ENCODE peak calls at places on chromosomes 5 and 9, in six cellular contexts. One of them, this sample, is unnamed.

GRCh38 chr5:139863855-139864558 is 68.4 kb downstream of the PSD2 start:
- DNase-seq in cardiac fibroblast: peak; percentile 67
- DNase-seq in OCI-LY7: peak; percentile 59
- DNase-seq in GM12864: no peak
- DNase-seq in aorta: peak; percentile 69
- DNase-seq in fibroblast of lung: peak; percentile 59
- DNase-seq in this sample: no peak

GRCh38 chr5:72811849-72812248 is 4.6 kb upstream of the TNPO1 start:
- DNase-seq in aorta: no peak
- DNase-seq in fibroblast of lung: no peak
- DNase-seq in OCI-LY7: no peak
- DNase-seq in cardiac fibroblast: no peak
- DNase-seq in GM12864: no peak
- DNase-seq in this sample: no peak

GRCh38 chr5:24364711-24365110 is 280.1 kb downstream of the CDH10 start:
- DNase-seq in cardiac fibroblast: no peak
- DNase-seq in OCI-LY7: no peak
- DNase-seq in GM12864: no peak
- DNase-seq in aorta: no peak
- DNase-seq in fibroblast of lung: no peak
- DNase-seq in this sample: no peak

GRCh38 chr9:126162611-126163381 is 163.8 kb upstream of the MVB12B start:
- DNase-seq in GM12864: no peak
- DNase-seq in aorta: no peak
- DNase-seq in cardiac fibroblast: no peak
- DNase-seq in fibroblast of lung: no peak
- DNase-seq in OCI-LY7: no peak
- DNase-seq in this sample: no peak

GRCh38 chr5:68562308-68562707 is 346.8 kb downstream of the PIK3R1 start:
- DNase-seq in GM12864: no peak
- DNase-seq in fibroblast of lung: peak; percentile 81
- DNase-seq in cardiac fibroblast: peak; percentile 98
- DNase-seq in aorta: no peak
- DNase-seq in OCI-LY7: no peak
- DNase-seq in this sample: no peak

GRCh38 chr5:150296496-150296895 is 6.2 kb downstream of the ARSI start:
- DNase-seq in aorta: no peak
- DNase-seq in GM12864: no peak
- DNase-seq in fibroblast of lung: no peak
- DNase-seq in OCI-LY7: no peak
- DNase-seq in cardiac fibroblast: no peak
- DNase-seq in this sample: no peak

GRCh38 chr5:54538156-54538555 is 20.6 kb downstream of the SNX18 start:
- DNase-seq in cardiac fibroblast: no peak
- DNase-seq in OCI-LY7: no peak
- DNase-seq in GM12864: no peak
- DNase-seq in aorta: no peak
- DNase-seq in fibroblast of lung: no peak
- DNase-seq in this sample: no peak

GRCh38 chr5:156594406-156594805 is 255.7 kb upstream of the PPP1R2B start:
- DNase-seq in GM12864: no peak
- DNase-seq in fibroblast of lung: no peak
- DNase-seq in cardiac fibroblast: no peak
- DNase-seq in aorta: no peak
- DNase-seq in OCI-LY7: no peak
- DNase-seq in this sample: no peak

GRCh38 chr5:16957305-16958165 is 21.4 kb upstream of the MYO10 start:
- DNase-seq in aorta: no peak
- DNase-seq in OCI-LY7: no peak
- DNase-seq in cardiac fibroblast: peak; percentile 89
- DNase-seq in fibroblast of lung: peak; percentile 79
- DNase-seq in GM12864: no peak
- DNase-seq in this sample: peak; percentile 45

GRCh38 chr5:131635755-131636479 is 888 bp upstream of the RAPGEF6 start:
- DNase-seq in OCI-LY7: peak; percentile 27
- DNase-seq in aorta: no peak
- DNase-seq in GM12864: no peak
- DNase-seq in cardiac fibroblast: peak; percentile 36
- DNase-seq in fibroblast of lung: no peak
- DNase-seq in this sample: no peak

GRCh38 chr5:76460104-76460503 is 57.0 kb downstream of the IQGAP2 start:
- DNase-seq in cardiac fibroblast: no peak
- DNase-seq in aorta: no peak
- DNase-seq in OCI-LY7: no peak
- DNase-seq in fibroblast of lung: no peak
- DNase-seq in GM12864: no peak
- DNase-seq in this sample: no peak

GRCh38 chr9:91949293-91949945 is 609 bp downstream of the ROR2 start:
- DNase-seq in GM12864: no peak
- DNase-seq in fibroblast of lung: no peak
- DNase-seq in OCI-LY7: no peak
- DNase-seq in aorta: no peak
- DNase-seq in cardiac fibroblast: peak; percentile 29
- DNase-seq in this sample: no peak

GRCh38 chr9:91946825-91947224 is 3.2 kb downstream of the ROR2 start:
- DNase-seq in aorta: no peak
- DNase-seq in fibroblast of lung: peak; percentile 47
- DNase-seq in OCI-LY7: no peak
- DNase-seq in cardiac fibroblast: no peak
- DNase-seq in GM12864: no peak
- DNase-seq in this sample: no peak

GRCh38 chr9:91948423-91949292 is 1.4 kb downstream of the ROR2 start:
- DNase-seq in aorta: peak; percentile 61
- DNase-seq in OCI-LY7: no peak
- DNase-seq in fibroblast of lung: peak; percentile 50
- DNase-seq in cardiac fibroblast: peak; percentile 72
- DNase-seq in GM12864: no peak
- DNase-seq in this sample: peak; percentile 87

GRCh38 chr9:91946196-91946595 is 3.8 kb downstream of the ROR2 start:
- DNase-seq in OCI-LY7: no peak
- DNase-seq in aorta: no peak
- DNase-seq in cardiac fibroblast: no peak
- DNase-seq in GM12864: no peak
- DNase-seq in fibroblast of lung: no peak
- DNase-seq in this sample: no peak

DNA sequence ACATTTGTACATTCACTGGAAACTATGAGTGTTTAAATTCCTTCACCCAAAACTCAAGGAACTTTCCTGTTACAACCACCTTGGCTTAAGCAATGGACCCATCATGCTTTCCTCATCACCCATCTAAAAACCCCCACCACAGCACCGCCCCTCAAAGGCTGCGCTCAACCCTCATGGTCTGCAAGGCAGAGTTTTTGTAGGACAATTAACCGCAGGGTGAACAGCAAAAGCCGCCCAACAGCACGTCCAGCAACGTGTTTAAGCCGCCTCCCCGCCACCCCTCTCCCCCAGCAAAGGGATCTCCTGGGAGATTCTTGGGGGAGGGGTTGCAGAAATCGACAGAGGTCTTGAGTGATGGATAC is 2.0 kb downstream of the ROR2 start:
- DNase-seq in fibroblast of lung: peak; percentile 70
- DNase-seq in GM12864: no peak
- DNase-seq in cardiac fibroblast: peak; percentile 70
- DNase-seq in aorta: no peak
- DNase-seq in OCI-LY7: no peak
- DNase-seq in this sample: no peak
- H3K4me3 ChIP-seq in fibroblast of lung: peak overlapping the region; percentile 74
- H3K4me3 ChIP-seq in GM12864: no peak overlapping the region
- H3K4me3 ChIP-seq in cardiac fibroblast: no peak overlapping the region
- H3K4me3 ChIP-seq in aorta: no peak overlapping the region
- H3K4me3 ChIP-seq in OCI-LY7: no peak overlapping the region
- H3K4me3 ChIP-seq in this sample: peak overlapping the region; percentile 65

GRCh38 chr5:81488862-81489261 is 94.9 kb upstream of the ACOT12 start:
- DNase-seq in OCI-LY7: no peak
- DNase-seq in cardiac fibroblast: no peak
- DNase-seq in fibroblast of lung: no peak
- DNase-seq in aorta: no peak
- DNase-seq in GM12864: no peak
- DNase-seq in this sample: no peak

GRCh38 chr5:81482595-81482994 is 88.7 kb upstream of the ACOT12 start:
- DNase-seq in OCI-LY7: no peak
- DNase-seq in cardiac fibroblast: peak; percentile 40
- DNase-seq in GM12864: no peak
- DNase-seq in fibroblast of lung: no peak
- DNase-seq in aorta: no peak
- DNase-seq in this sample: no peak

GRCh38 chr5:81486711-81487110 is 92.8 kb upstream of the ACOT12 start:
- DNase-seq in GM12864: no peak
- DNase-seq in cardiac fibroblast: no peak
- DNase-seq in aorta: no peak
- DNase-seq in OCI-LY7: no peak
- DNase-seq in fibroblast of lung: no peak
- DNase-seq in this sample: no peak
- H3K4me3 ChIP-seq in GM12864: no peak overlapping the region
- H3K4me3 ChIP-seq in cardiac fibroblast: no peak overlapping the region
- H3K4me3 ChIP-seq in aorta: no peak overlapping the region
- H3K4me3 ChIP-seq in OCI-LY7: no peak overlapping the region
- H3K4me3 ChIP-seq in fibroblast of lung: no peak overlapping the region
- H3K4me3 ChIP-seq in this sample: no peak overlapping the region

GRCh38 chr5:158856794-158857193 is 242.9 kb downstream of the EBF1 start:
- DNase-seq in OCI-LY7: no peak
- DNase-seq in fibroblast of lung: no peak
- DNase-seq in aorta: no peak
- DNase-seq in cardiac fibroblast: no peak
- DNase-seq in GM12864: no peak
- DNase-seq in this sample: no peak

GRCh38 chr5:158857376-158857775 is 242.3 kb downstream of the EBF1 start:
- DNase-seq in aorta: no peak
- DNase-seq in GM12864: no peak
- DNase-seq in OCI-LY7: no peak
- DNase-seq in cardiac fibroblast: no peak
- DNase-seq in fibroblast of lung: no peak
- DNase-seq in this sample: no peak

GRCh38 chr5:158856295-158856694 is 243.4 kb downstream of the EBF1 start:
- DNase-seq in aorta: no peak
- DNase-seq in GM12864: no peak
- DNase-seq in fibroblast of lung: no peak
- DNase-seq in OCI-LY7: no peak
- DNase-seq in cardiac fibroblast: no peak
- DNase-seq in this sample: no peak

GRCh38 chr5:158858011-158858410 is 241.7 kb downstream of the EBF1 start:
- DNase-seq in cardiac fibroblast: no peak
- DNase-seq in aorta: no peak
- DNase-seq in fibroblast of lung: no peak
- DNase-seq in OCI-LY7: no peak
- DNase-seq in GM12864: no peak
- DNase-seq in this sample: no peak

DNA sequence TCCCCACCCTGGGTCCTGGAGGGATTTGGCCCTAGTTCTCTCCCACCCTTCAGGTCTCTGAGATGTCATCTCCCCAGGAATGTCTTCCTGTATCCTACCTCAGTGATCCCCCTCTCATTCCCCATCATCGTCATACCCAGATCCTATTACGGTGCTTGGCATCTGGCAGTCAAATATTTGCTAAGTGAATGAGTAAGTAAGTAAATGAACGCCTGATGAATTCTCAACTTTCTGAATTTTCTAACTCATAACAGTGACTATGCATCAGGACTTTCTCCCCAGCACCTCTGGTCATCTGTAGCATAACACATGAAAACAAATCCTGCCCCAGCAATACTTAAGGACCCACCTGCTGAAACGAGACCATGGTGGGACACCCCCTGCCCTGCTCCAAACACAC is 244.2 kb downstream of the EBF1 start:
- DNase-seq in fibroblast of lung: no peak
- DNase-seq in GM12864: no peak
- DNase-seq in OCI-LY7: no peak
- DNase-seq in aorta: no peak
- DNase-seq in cardiac fibroblast: no peak
- DNase-seq in this sample: no peak
- H3K4me3 ChIP-seq in fibroblast of lung: no peak overlapping the region
- H3K4me3 ChIP-seq in GM12864: no peak overlapping the region
- H3K4me3 ChIP-seq in OCI-LY7: no peak overlapping the region
- H3K4me3 ChIP-seq in aorta: no peak overlapping the region
- H3K4me3 ChIP-seq in cardiac fibroblast: no peak overlapping the region
- H3K4me3 ChIP-seq in this sample: no peak overlapping the region

GRCh38 chr5:66829826-66830225 is 233.6 kb downstream of the MAST4 start:
- DNase-seq in OCI-LY7: no peak
- DNase-seq in cardiac fibroblast: peak; percentile 74
- DNase-seq in aorta: no peak
- DNase-seq in fibroblast of lung: no peak
- DNase-seq in GM12864: no peak
- DNase-seq in this sample: no peak
- H3K4me3 ChIP-seq in OCI-LY7: no peak overlapping the region
- H3K4me3 ChIP-seq in cardiac fibroblast: peak overlapping the region; percentile 58
- H3K4me3 ChIP-seq in aorta: no peak overlapping the region
- H3K4me3 ChIP-seq in fibroblast of lung: no peak overlapping the region
- H3K4me3 ChIP-seq in GM12864: no peak overlapping the region
- H3K4me3 ChIP-seq in this sample: no peak overlapping the region

GRCh38 chr9:34025062-34025461 is 23.6 kb downstream of the UBAP2 start:
- DNase-seq in cardiac fibroblast: peak; percentile 57
- DNase-seq in fibroblast of lung: peak; percentile 50
- DNase-seq in GM12864: no peak
- DNase-seq in OCI-LY7: no peak
- DNase-seq in aorta: no peak
- DNase-seq in this sample: no peak

GRCh38 chr9:34032631-34033030 is 16.1 kb downstream of the UBAP2 start:
- DNase-seq in cardiac fibroblast: no peak
- DNase-seq in fibroblast of lung: no peak
- DNase-seq in aorta: no peak
- DNase-seq in OCI-LY7: no peak
- DNase-seq in GM12864: no peak
- DNase-seq in this sample: no peak

GRCh38 chr9:34025811-34026210 is 22.9 kb downstream of the UBAP2 start:
- DNase-seq in aorta: no peak
- DNase-seq in GM12864: no peak
- DNase-seq in fibroblast of lung: no peak
- DNase-seq in OCI-LY7: no peak
- DNase-seq in cardiac fibroblast: no peak
- DNase-seq in this sample: no peak

GRCh38 chr9:34027845-34028574 is 20.7 kb downstream of the UBAP2 start:
- DNase-seq in fibroblast of lung: no peak
- DNase-seq in aorta: no peak
- DNase-seq in GM12864: no peak
- DNase-seq in OCI-LY7: no peak
- DNase-seq in cardiac fibroblast: no peak
- DNase-seq in this sample: no peak
- H3K4me3 ChIP-seq in fibroblast of lung: no peak overlapping the region
- H3K4me3 ChIP-seq in aorta: no peak overlapping the region
- H3K4me3 ChIP-seq in GM12864: no peak overlapping the region
- H3K4me3 ChIP-seq in OCI-LY7: no peak overlapping the region
- H3K4me3 ChIP-seq in cardiac fibroblast: no peak overlapping the region
- H3K4me3 ChIP-seq in this sample: no peak overlapping the region

DNA sequence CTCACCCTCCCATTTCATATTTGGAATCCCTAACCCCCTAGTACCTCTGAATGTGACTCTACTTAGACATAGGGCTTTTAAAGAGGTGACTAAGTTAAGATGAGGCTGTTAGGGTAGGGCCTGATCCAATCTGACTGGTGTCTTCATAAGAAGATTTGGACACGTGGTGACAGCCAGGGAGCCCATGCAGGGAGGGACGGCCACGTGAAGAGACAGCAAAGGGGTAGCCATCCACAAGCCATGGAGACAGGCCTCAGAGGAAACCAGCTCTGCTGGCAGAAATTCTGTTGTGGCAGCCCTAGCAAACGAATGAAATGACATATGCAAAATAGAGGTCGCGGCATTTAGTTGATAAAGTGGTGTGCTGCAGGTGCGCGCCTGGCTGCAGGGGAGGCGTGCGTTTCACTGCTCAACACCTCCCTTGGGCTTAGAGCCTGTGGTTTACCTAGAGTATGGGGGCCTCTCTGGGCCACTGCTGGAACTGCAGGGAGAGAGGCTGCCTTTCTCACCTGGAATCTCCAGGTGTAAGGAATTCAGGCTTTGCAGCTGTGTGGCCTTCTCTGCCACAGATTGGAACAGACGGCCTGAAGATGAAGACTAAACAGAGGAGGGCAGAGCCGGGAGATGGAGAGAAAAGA is 7.1 kb upstream of the AFAP1L1 start:
- DNase-seq in OCI-LY7: peak; percentile 72
- DNase-seq in fibroblast of lung: no peak
- DNase-seq in aorta: no peak
- DNase-seq in GM12864: peak; percentile 13
- DNase-seq in cardiac fibroblast: no peak
- DNase-seq in this sample: no peak
- H3K4me3 ChIP-seq in OCI-LY7: no peak overlapping the region
- H3K4me3 ChIP-seq in fibroblast of lung: no peak overlapping the region
- H3K4me3 ChIP-seq in aorta: no peak overlapping the region
- H3K4me3 ChIP-seq in GM12864: no peak overlapping the region
- H3K4me3 ChIP-seq in cardiac fibroblast: no peak overlapping the region
- H3K4me3 ChIP-seq in this sample: no peak overlapping the region